ENCODE peak calls at places on chromosomes 12 and 14, in seven cellular contexts. One of them, this sample, is unnamed. For H3K4me1 and H3K9me3, the result is how much of the 10 kb centered on the place peaks cover.

GRCh38 chr12:107493646-107494045 is 192.0 kb upstream of the PWP1 start:
- DNase-seq in IMR-90: no peak
- DNase-seq in endothelial cell of umbilical vein: no peak
- DNase-seq in right lobe of liver: no peak
- DNase-seq in HepG2: no peak
- DNase-seq in ovary: no peak
- DNase-seq in uterus: no peak
- DNase-seq in this sample: peak

GRCh38 chr14:39266589-39266870 is 32.8 kb downstream of the MIA2 start:
- DNase-seq in endothelial cell of umbilical vein: no peak
- DNase-seq in HepG2: peak
- DNase-seq in uterus: peak
- DNase-seq in right lobe of liver: peak
- DNase-seq in ovary: peak
- DNase-seq in IMR-90: peak
- DNase-seq in this sample: peak

GRCh38 chr14:55328317-55328716 is 57.1 kb downstream of the FBXO34 start:
- DNase-seq in IMR-90: peak
- DNase-seq in ovary: no peak
- DNase-seq in right lobe of liver: no peak
- DNase-seq in HepG2: peak
- DNase-seq in endothelial cell of umbilical vein: no peak
- DNase-seq in uterus: no peak
- DNase-seq in this sample: no peak

GRCh38 chr14:29802211-29802610 is 125.4 kb downstream of the PRKD1 start:
- DNase-seq in uterus: no peak
- DNase-seq in right lobe of liver: no peak
- DNase-seq in IMR-90: no peak
- DNase-seq in HepG2: no peak
- DNase-seq in endothelial cell of umbilical vein: no peak
- DNase-seq in ovary: no peak
- DNase-seq in this sample: no peak

GRCh38 chr12:109291531-109292341 is 17.3 kb downstream of the FOXN4 start:
- DNase-seq in uterus: no peak
- DNase-seq in right lobe of liver: no peak
- DNase-seq in HepG2: no peak
- DNase-seq in endothelial cell of umbilical vein: no peak
- DNase-seq in ovary: no peak
- DNase-seq in IMR-90: no peak
- DNase-seq in this sample: no peak

GRCh38 chr14:51335521-51335920 is 95.5 kb downstream of the TMX1 start:
- DNase-seq in HepG2: no peak
- DNase-seq in IMR-90: no peak
- DNase-seq in right lobe of liver: no peak
- DNase-seq in uterus: peak
- DNase-seq in endothelial cell of umbilical vein: no peak
- DNase-seq in ovary: peak
- DNase-seq in this sample: no peak

GRCh38 chr12:52311282-52311643 is 9.9 kb downstream of the KRT83 start:
- DNase-seq in ovary: no peak
- DNase-seq in endothelial cell of umbilical vein: no peak
- DNase-seq in uterus: no peak
- DNase-seq in right lobe of liver: no peak
- DNase-seq in IMR-90: no peak
- DNase-seq in HepG2: no peak
- DNase-seq in this sample: no peak

GRCh38 chr12:75986001-75986739 is 45.4 kb downstream of the PHLDA1 start:
- DNase-seq in ovary: no peak
- DNase-seq in right lobe of liver: no peak
- DNase-seq in endothelial cell of umbilical vein: no peak
- DNase-seq in uterus: no peak
- DNase-seq in IMR-90: peak
- DNase-seq in HepG2: peak
- DNase-seq in this sample: no peak

GRCh38 chr12:72338437-72338836 is 66.3 kb downstream of the TRHDE start:
- DNase-seq in HepG2: no peak
- DNase-seq in endothelial cell of umbilical vein: no peak
- DNase-seq in IMR-90: no peak
- DNase-seq in ovary: no peak
- DNase-seq in uterus: no peak
- DNase-seq in right lobe of liver: no peak
- DNase-seq in this sample: no peak

GRCh38 chr12:42483534-42483857 is 106.0 kb downstream of the PRICKLE1 start:
- DNase-seq in right lobe of liver: peak
- DNase-seq in ovary: peak
- DNase-seq in endothelial cell of umbilical vein: peak
- DNase-seq in HepG2: no peak
- DNase-seq in uterus: peak
- DNase-seq in IMR-90: peak
- DNase-seq in this sample: no peak

GRCh38 chr12:130486146-130486435 is 148.4 kb downstream of the PIWIL1 start:
- DNase-seq in ovary: no peak
- DNase-seq in IMR-90: no peak
- DNase-seq in right lobe of liver: no peak
- DNase-seq in endothelial cell of umbilical vein: no peak
- DNase-seq in uterus: no peak
- DNase-seq in HepG2: no peak
- DNase-seq in this sample: no peak

GRCh38 chr12:130674676-130675075 is 41.4 kb downstream of the RIMBP2 start:
- DNase-seq in right lobe of liver: no peak
- DNase-seq in ovary: no peak
- DNase-seq in IMR-90: no peak
- DNase-seq in endothelial cell of umbilical vein: no peak
- DNase-seq in HepG2: no peak
- DNase-seq in uterus: no peak
- DNase-seq in this sample: no peak

GRCh38 chr12:6790496-6791150 is 1.3 kb downstream of the CD4 start:
- DNase-seq in endothelial cell of umbilical vein: no peak
- DNase-seq in IMR-90: no peak
- DNase-seq in uterus: no peak
- DNase-seq in right lobe of liver: no peak
- DNase-seq in HepG2: no peak
- DNase-seq in ovary: no peak
- DNase-seq in this sample: no peak

GRCh38 chr12:6786416-6787094 is 2.8 kb upstream of the CD4 start:
- DNase-seq in HepG2: no peak
- DNase-seq in uterus: no peak
- DNase-seq in endothelial cell of umbilical vein: no peak
- DNase-seq in right lobe of liver: no peak
- DNase-seq in ovary: no peak
- DNase-seq in IMR-90: no peak
- DNase-seq in this sample: no peak

GRCh38 chr12:6784292-6784691 is 5.0 kb upstream of the CD4 start:
- DNase-seq in ovary: no peak
- DNase-seq in endothelial cell of umbilical vein: no peak
- DNase-seq in IMR-90: no peak
- DNase-seq in right lobe of liver: no peak
- DNase-seq in uterus: no peak
- DNase-seq in HepG2: no peak
- DNase-seq in this sample: no peak

GRCh38 chr12:6788972-6789905 is at the start of gene CD4:
- DNase-seq in uterus: no peak
- DNase-seq in HepG2: no peak
- DNase-seq in right lobe of liver: peak
- DNase-seq in endothelial cell of umbilical vein: no peak
- DNase-seq in ovary: no peak
- DNase-seq in IMR-90: no peak
- DNase-seq in this sample: no peak

GRCh38 chr12:6787309-6787708 is 2.0 kb upstream of the CD4 start:
- DNase-seq in IMR-90: no peak
- DNase-seq in ovary: no peak
- DNase-seq in endothelial cell of umbilical vein: no peak
- DNase-seq in right lobe of liver: no peak
- DNase-seq in HepG2: no peak
- DNase-seq in uterus: no peak
- DNase-seq in this sample: no peak
- H3K4me1 ChIP-seq in IMR-90: under half
- H3K4me1 ChIP-seq in ovary: under half
- H3K4me1 ChIP-seq in endothelial cell of umbilical vein: under half
- H3K4me1 ChIP-seq in right lobe of liver: under half
- H3K4me1 ChIP-seq in HepG2: under half
- H3K4me1 ChIP-seq in uterus: under half
- H3K4me1 ChIP-seq in this sample: under half

DNA sequence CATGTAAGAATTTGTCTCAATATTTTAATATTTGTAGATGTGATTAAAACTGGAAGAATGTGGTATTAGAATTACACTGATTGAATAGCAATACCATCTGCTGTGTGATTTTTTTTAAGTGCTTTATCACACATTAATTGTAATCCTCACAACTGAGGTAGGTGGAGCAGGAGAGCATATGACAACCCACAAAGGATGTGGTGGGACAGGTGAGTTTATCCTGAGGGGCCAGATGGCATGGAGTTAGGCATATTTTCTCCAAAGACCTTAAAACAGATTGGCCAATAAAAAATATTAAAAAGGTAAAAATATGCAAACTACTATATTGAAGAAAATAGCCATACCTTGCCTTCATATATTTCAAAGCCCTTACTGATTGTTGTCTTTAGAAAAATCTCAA is 7.8 kb downstream of the LRRC10 start:
- DNase-seq in HepG2: no peak
- DNase-seq in IMR-90: no peak
- DNase-seq in right lobe of liver: no peak
- DNase-seq in uterus: no peak
- DNase-seq in ovary: no peak
- DNase-seq in endothelial cell of umbilical vein: no peak
- DNase-seq in this sample: no peak
- TF ChIP-seq POLR2A in HepG2: no peak
- TF ChIP-seq POLR2A in IMR-90: no peak
- TF ChIP-seq POLR2A in right lobe of liver: no peak
- TF ChIP-seq POLR2A in uterus: no peak
- TF ChIP-seq POLR2A in ovary: no peak
- TF ChIP-seq POLR2A in endothelial cell of umbilical vein: no peak
- TF ChIP-seq POLR2A in this sample: no peak

DNA sequence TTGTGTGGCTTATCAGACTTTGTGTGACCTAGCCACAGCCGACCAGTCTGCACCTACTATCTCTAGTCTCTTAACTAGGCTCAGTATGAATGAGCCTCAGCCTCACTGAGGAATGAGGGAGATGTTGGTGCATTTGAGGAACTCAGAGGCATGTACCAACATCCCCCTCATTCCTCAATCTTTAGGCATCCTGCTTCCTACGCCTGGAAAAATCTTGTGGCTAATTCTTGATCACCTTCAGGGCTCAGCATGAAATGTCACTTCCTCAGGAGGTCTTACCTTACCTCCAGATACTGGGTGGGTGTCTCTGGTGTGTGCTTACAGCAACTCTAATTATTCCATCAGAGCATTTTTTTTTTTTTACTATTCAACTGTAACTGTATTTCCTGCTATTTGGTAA is 148.8 kb upstream of the TMCC3 start:
- DNase-seq in right lobe of liver: no peak
- DNase-seq in ovary: no peak
- DNase-seq in uterus: no peak
- DNase-seq in endothelial cell of umbilical vein: no peak
- DNase-seq in IMR-90: no peak
- DNase-seq in HepG2: no peak
- DNase-seq in this sample: no peak
- H3K9me3 ChIP-seq in right lobe of liver: under half
- H3K9me3 ChIP-seq in ovary: under half
- H3K9me3 ChIP-seq in uterus: under half
- H3K9me3 ChIP-seq in endothelial cell of umbilical vein: under half
- H3K9me3 ChIP-seq in IMR-90: under half
- H3K9me3 ChIP-seq in HepG2: under half
- H3K9me3 ChIP-seq in this sample: under half

DNA sequence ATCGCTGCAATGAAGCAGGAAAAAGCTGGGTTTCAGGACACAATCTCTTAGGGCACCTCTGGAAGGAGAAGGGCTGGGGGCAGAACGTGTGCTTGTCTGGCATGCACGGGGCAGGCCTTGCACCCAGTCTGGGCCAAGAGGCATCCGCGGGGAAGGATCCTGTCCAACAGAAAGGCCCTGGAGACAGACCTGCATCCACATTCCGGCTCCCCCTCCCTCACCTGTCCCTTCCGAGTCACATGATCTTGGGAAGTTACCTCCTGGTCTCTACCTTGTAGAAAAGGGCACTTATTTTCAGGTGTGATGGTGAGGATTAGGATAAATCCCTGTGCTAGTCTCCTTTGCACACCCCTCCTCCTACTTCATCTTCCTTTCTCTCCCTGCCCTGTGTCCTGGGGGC is 25.4 kb downstream of the CLMN start:
- DNase-seq in ovary: no peak
- DNase-seq in IMR-90: no peak
- DNase-seq in endothelial cell of umbilical vein: no peak
- DNase-seq in right lobe of liver: no peak
- DNase-seq in uterus: no peak
- DNase-seq in HepG2: no peak
- DNase-seq in this sample: no peak
- H3K4me1 ChIP-seq in ovary: under half
- H3K4me1 ChIP-seq in IMR-90: under half
- H3K4me1 ChIP-seq in endothelial cell of umbilical vein: under half
- H3K4me1 ChIP-seq in right lobe of liver: under half
- H3K4me1 ChIP-seq in uterus: under half
- H3K4me1 ChIP-seq in HepG2: half or more
- H3K4me1 ChIP-seq in this sample: under half

GRCh38 chr14:102509744-102510615 is at the start of gene ANKRD9:
- DNase-seq in endothelial cell of umbilical vein: peak
- DNase-seq in right lobe of liver: peak
- DNase-seq in uterus: peak
- DNase-seq in IMR-90: peak
- DNase-seq in ovary: peak
- DNase-seq in HepG2: peak
- DNase-seq in this sample: peak
- TF ChIP-seq POLR2A in endothelial cell of umbilical vein: no peak
- TF ChIP-seq POLR2A in right lobe of liver: no peak
- TF ChIP-seq POLR2A in uterus: peak
- TF ChIP-seq POLR2A in IMR-90: no peak
- TF ChIP-seq POLR2A in ovary: no peak
- TF ChIP-seq POLR2A in HepG2: no peak
- TF ChIP-seq POLR2A in this sample: no peak

GRCh38 chr12:27934278-27934677 is 38.3 kb downstream of the PTHLH start:
- DNase-seq in HepG2: no peak
- DNase-seq in ovary: no peak
- DNase-seq in right lobe of liver: no peak
- DNase-seq in uterus: no peak
- DNase-seq in IMR-90: peak
- DNase-seq in endothelial cell of umbilical vein: no peak
- DNase-seq in this sample: no peak
- H3K9me3 ChIP-seq in HepG2: under half
- H3K9me3 ChIP-seq in ovary: under half
- H3K9me3 ChIP-seq in right lobe of liver: under half
- H3K9me3 ChIP-seq in uterus: under half
- H3K9me3 ChIP-seq in IMR-90: under half
- H3K9me3 ChIP-seq in endothelial cell of umbilical vein: under half
- H3K9me3 ChIP-seq in this sample: under half

GRCh38 chr14:91279354-91279753 is 34.9 kb upstream of the GPR68 start:
- DNase-seq in HepG2: no peak
- DNase-seq in IMR-90: no peak
- DNase-seq in uterus: no peak
- DNase-seq in endothelial cell of umbilical vein: no peak
- DNase-seq in ovary: no peak
- DNase-seq in right lobe of liver: no peak
- DNase-seq in this sample: no peak
- H3K4me1 ChIP-seq in HepG2: under half
- H3K4me1 ChIP-seq in IMR-90: under half
- H3K4me1 ChIP-seq in uterus: under half
- H3K4me1 ChIP-seq in endothelial cell of umbilical vein: under half
- H3K4me1 ChIP-seq in ovary: under half
- H3K4me1 ChIP-seq in right lobe of liver: under half
- H3K4me1 ChIP-seq in this sample: under half